ENCODE peak calls at places on chromosomes 11 and 22, in ten cellular contexts. I, W, A, D, L, J, M, R, F and K are unnamed samples.

GRCh38 chr11:8263109-8263768 is 439 bp downstream of the LMO1 start:
- DNase-seq in I (no peak), W (peak), A (no peak), D (no peak), L (no peak), J (no peak), M (no peak), R (no peak), F (peak), K (no peak)

GRCh38 chr11:31366795-31367194 is 2.7 kb downstream of the DCDC1 start:
- DNase-seq in I (no peak), W (no peak), A (no peak), D (no peak), L (no peak), J (no peak), M (no peak), R (no peak), F (no peak), K (no peak)

GRCh38 chr11:93512073-93512475 is 31.1 kb downstream of the SMCO4 start:
- DNase-seq in I (no peak), W (no peak), A (no peak), D (no peak), L (no peak), J (no peak), M (no peak), R (no peak), F (no peak), K (no peak)

GRCh38 chr22:17699696-17700330 is 61.3 kb downstream of the BCL2L13 start:
- DNase-seq in I (no peak), W (no peak), A (no peak), D (no peak), L (no peak), J (no peak), M (no peak), R (no peak), F (no peak), K (no peak)

GRCh38 chr22:40210814-40211213 is 33.1 kb downstream of the TNRC6B start:
- DNase-seq in I (no peak), W (no peak), A (no peak), D (no peak), L (no peak), J (no peak), M (no peak), R (no peak), F (no peak), K (no peak)

GRCh38 chr22:45834795-45835194 is 142.2 kb downstream of the WNT7B start:
- DNase-seq in I (no peak), W (no peak), A (no peak), D (no peak), L (no peak), J (no peak), M (no peak), R (no peak), F (no peak), K (no peak)

GRCh38 chr22:30634477-30635233 is 926 bp upstream of the SLC35E4 start:
- DNase-seq in I (peak), W (peak), A (peak), D (peak), L (peak), J (peak), M (peak), R (peak), F (peak), K (peak)

GRCh38 chr11:107962181-107962580 is 33.9 kb downstream of the RAB39A start:
- DNase-seq in I (no peak), W (no peak), A (no peak), D (no peak), L (no peak), J (no peak), M (no peak), R (no peak), F (no peak), K (no peak)

GRCh38 chr11:26749927-26750326 is 28.1 kb upstream of the SLC5A12 start:
- DNase-seq in I (no peak), W (no peak), A (no peak), D (no peak), L (no peak), J (no peak), M (no peak), R (no peak), F (no peak), K (no peak)

GRCh38 chr22:33909075-33909458 is 11.2 kb downstream of the LARGE1 start:
- DNase-seq in I (peak), W (no peak), A (no peak), D (no peak), L (no peak), J (peak), M (no peak), R (peak), F (no peak), K (no peak)

GRCh38 chr22:22983123-22983522 is 87.2 kb upstream of the GNAZ start:
- DNase-seq in I (no peak), W (no peak), A (no peak), D (no peak), L (no peak), J (no peak), M (no peak), R (no peak), F (no peak), K (no peak)

GRCh38 chr22:32339190-32340012 is 18.3 kb upstream of the RFPL3 start:
- DNase-seq in I (no peak), W (no peak), A (no peak), D (no peak), L (peak), J (no peak), M (no peak), R (no peak), F (no peak), K (no peak)

GRCh38 chr11:8086001-8086479 is 5.0 kb downstream of the TUB start:
- DNase-seq in I (peak), W (no peak), A (no peak), D (no peak), L (no peak), J (peak), M (no peak), R (no peak), F (no peak), K (no peak)

GRCh38 chr22:25451480-25452114 is 112.9 kb upstream of the GRK3 start:
- DNase-seq in I (no peak), W (no peak), A (no peak), D (no peak), L (no peak), J (peak), M (no peak), R (no peak), F (no peak), K (no peak)

GRCh38 chr11:124760806-124761205 is 1.3 kb downstream of the ESAM start:
- DNase-seq in I (no peak), W (no peak), A (no peak), D (no peak), L (no peak), J (no peak), M (no peak), R (no peak), F (no peak), K (no peak)

GRCh38 chr22:24134090-24134846 is 47.0 kb upstream of the SUSD2 start:
- DNase-seq in I (peak), W (peak), A (no peak), D (no peak), L (peak), J (no peak), M (no peak), R (no peak), F (peak), K (no peak)

GRCh38 chr11:102422817-102423725 is 29.5 kb downstream of the TMEM123 start:
- DNase-seq in I (no peak), W (no peak), A (no peak), D (no peak), L (no peak), J (no peak), M (no peak), R (no peak), F (no peak), K (no peak)

GRCh38 chr11:70502677-70503076 is 104.3 kb downstream of the CTTN start:
- DNase-seq in I (no peak), W (no peak), A (peak), D (no peak), L (no peak), J (no peak), M (no peak), R (no peak), F (peak), K (no peak)

GRCh38 chr11:46105902-46106301 is 15.4 kb downstream of the PHF21A start:
- DNase-seq in I (no peak), W (no peak), A (no peak), D (no peak), L (no peak), J (no peak), M (no peak), R (no peak), F (no peak), K (no peak)

GRCh38 chr11:121930004-121930965 is 185.7 kb downstream of the BLID start:
- DNase-seq in I (peak), W (no peak), A (no peak), D (no peak), L (no peak), J (peak), M (no peak), R (no peak), F (peak), K (no peak)

GRCh38 chr11:61534025-61534900 is 25.7 kb downstream of the LRRC10B start:
- DNase-seq in I (no peak), W (no peak), A (no peak), D (no peak), L (peak), J (no peak), M (no peak), R (no peak), F (no peak), K (no peak)

GRCh38 chr11:15773024-15773423 is 583.3 kb downstream of the SOX6 start:
- DNase-seq in I (no peak), W (no peak), A (no peak), D (no peak), L (no peak), J (no peak), M (no peak), R (no peak), F (no peak), K (no peak)

GRCh38 chr11:6746086-6746618 is 25.6 kb downstream of the OR2AG2 start:
- DNase-seq in I (no peak), W (no peak), A (no peak), D (no peak), L (peak), J (no peak), M (no peak), R (no peak), F (no peak), K (no peak)

GRCh38 chr11:27838674-27839073 is 138.4 kb upstream of the BDNF start:
- DNase-seq in I (no peak), W (no peak), A (no peak), D (no peak), L (no peak), J (no peak), M (no peak), R (no peak), F (no peak), K (no peak)

GRCh38 chr11:125123947-125124633 is 12.7 kb upstream of the TMEM218 start:
- DNase-seq in I (peak), W (no peak), A (no peak), D (no peak), L (peak), J (peak), M (peak), R (no peak), F (peak), K (peak)

GRCh38 chr11:69546735-69547370 is 65.4 kb downstream of the LINC01488 start:
- DNase-seq in I (no peak), W (no peak), A (no peak), D (no peak), L (no peak), J (no peak), M (no peak), R (no peak), F (peak), K (no peak)

GRCh38 chr22:44574057-44574456 is 76.0 kb upstream of the RTL6 start:
- DNase-seq in I (peak), W (no peak), A (peak), D (no peak), L (peak), J (peak), M (no peak), R (no peak), F (peak), K (no peak)

GRCh38 chr11:128689946-128690745 is 3.7 kb upstream of the FLI1 start:
- DNase-seq in I (no peak), W (no peak), A (no peak), D (no peak), L (no peak), J (no peak), M (no peak), R (no peak), F (no peak), K (no peak)

GRCh38 chr11:111777094-111778046 is 11.2 kb upstream of the PPP2R1B start:
- DNase-seq in I (peak), W (no peak), A (no peak), D (no peak), L (no peak), J (peak), M (no peak), R (peak), F (no peak), K (peak)

GRCh38 chr11:13907678-13908077 is 54.8 kb upstream of the SPON1 start:
- DNase-seq in I (no peak), W (no peak), A (no peak), D (no peak), L (no peak), J (no peak), M (no peak), R (no peak), F (no peak), K (no peak)

GRCh38 chr11:7227724-7228123 is 24.0 kb upstream of the SYT9 start:
- DNase-seq in I (no peak), W (no peak), A (no peak), D (no peak), L (no peak), J (no peak), M (no peak), R (no peak), F (no peak), K (no peak)

GRCh38 chr22:40026641-40027040 is 31.9 kb downstream of the FAM83F start:
- DNase-seq in I (no peak), W (no peak), A (no peak), D (no peak), L (no peak), J (no peak), M (no peak), R (no peak), F (no peak), K (no peak)

GRCh38 chr11:2367266-2368160 is 9.6 kb upstream of the CD81 start:
- DNase-seq in I (no peak), W (no peak), A (no peak), D (no peak), L (no peak), J (no peak), M (no peak), R (no peak), F (no peak), K (no peak)

GRCh38 chr22:43443072-43443471 is 31.3 kb downstream of the MPPED1 start:
- DNase-seq in I (no peak), W (no peak), A (no peak), D (no peak), L (no peak), J (no peak), M (no peak), R (no peak), F (peak), K (no peak)

GRCh38 chr11:27386176-27386575 is 23.2 kb upstream of the CCDC34 start:
- DNase-seq in I (peak), W (no peak), A (no peak), D (no peak), L (no peak), J (no peak), M (no peak), R (no peak), F (no peak), K (no peak)

GRCh38 chr11:60915250-60915914 is 1.4 kb downstream of the TMEM109 start:
- DNase-seq in I (peak), W (peak), A (no peak), D (no peak), L (peak), J (peak), M (peak), R (no peak), F (peak), K (no peak)

GRCh38 chr11:12353534-12353933 is 23.8 kb upstream of the PARVA start:
- DNase-seq in I (no peak), W (no peak), A (no peak), D (no peak), L (no peak), J (no peak), M (no peak), R (no peak), F (no peak), K (no peak)

GRCh38 chr11:95442531-95443050 is 211.6 kb upstream of the SESN3 start:
- DNase-seq in I (no peak), W (no peak), A (no peak), D (no peak), L (no peak), J (no peak), M (no peak), R (no peak), F (no peak), K (no peak)

DNA sequence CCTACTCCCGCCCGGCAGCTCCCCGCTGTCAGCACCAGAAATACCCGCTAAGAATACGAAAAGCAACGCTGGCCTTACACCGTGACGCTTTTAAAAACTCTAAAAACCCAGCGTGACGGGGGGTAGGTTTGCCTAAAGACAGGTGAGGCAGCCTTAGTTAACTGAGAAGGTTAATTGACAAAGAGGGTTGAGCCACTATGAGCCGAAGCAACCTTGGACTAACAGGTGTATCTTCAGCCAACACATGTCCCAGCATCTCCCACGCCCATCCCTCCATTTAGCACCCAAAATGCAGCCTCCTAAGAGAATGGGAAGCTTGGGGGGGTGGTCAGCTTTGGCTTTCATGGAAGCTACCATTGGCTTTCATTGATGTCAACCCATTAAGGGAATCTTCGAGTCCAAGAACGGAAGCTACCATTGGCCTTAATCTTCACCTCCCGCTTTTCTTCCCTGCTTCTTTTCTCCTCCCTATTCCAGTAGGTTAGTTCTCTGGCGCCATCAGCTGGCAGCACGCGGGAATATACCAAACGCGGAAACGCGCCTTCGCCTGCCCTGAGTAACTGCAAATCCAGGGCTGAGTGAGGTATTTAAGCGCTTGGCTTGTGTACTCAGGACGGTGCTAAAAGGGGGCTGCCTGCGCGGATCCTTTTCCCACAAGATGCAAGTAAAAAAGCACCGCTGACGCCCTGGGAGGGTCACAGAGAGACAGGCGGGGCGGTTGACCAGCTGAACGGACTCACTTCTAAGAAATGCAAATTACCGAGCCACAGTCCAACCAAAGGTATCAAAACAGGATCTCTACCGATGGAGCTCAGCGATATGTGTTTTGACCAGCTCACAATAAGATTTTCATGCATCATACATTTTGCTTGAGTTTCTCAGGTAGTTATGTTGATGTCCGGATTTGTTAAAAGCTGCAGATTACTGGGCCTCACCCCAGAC is 38.5 kb upstream of the GLYATL1 start:
- DNase-seq in I (peak), W (peak), A (no peak), D (peak), L (peak), J (peak), M (peak), R (peak), F (peak), K (peak)
- H3K4me3 ChIP-seq in I (peak), W (peak), A (no peak), D (peak), L (no peak), J (no peak), M (no peak), R (peak), F (no peak), K (peak)

GRCh38 chr22:48647606-48648515 is 1179.8 kb downstream of the BRD1 start:
- DNase-seq in I (no peak), W (no peak), A (no peak), D (no peak), L (no peak), J (no peak), M (no peak), R (no peak), F (no peak), K (no peak)
- TF ChIP-seq CTCF in I (no peak), W (no peak), A (no peak), D (no peak), L (no peak), J (no peak), M (no peak), R (no peak), F (no peak), K (no peak)

GRCh38 chr11:65183201-65183891 is 1.6 kb downstream of the CAPN1 start:
- DNase-seq in I (no peak), W (no peak), A (peak), D (no peak), L (no peak), J (no peak), M (no peak), R (no peak), F (peak), K (no peak)
- H3K4me3 ChIP-seq in I (peak), W (no peak), A (peak), D (peak), L (peak), J (no peak), M (no peak), R (peak), F (peak), K (peak)

DNA sequence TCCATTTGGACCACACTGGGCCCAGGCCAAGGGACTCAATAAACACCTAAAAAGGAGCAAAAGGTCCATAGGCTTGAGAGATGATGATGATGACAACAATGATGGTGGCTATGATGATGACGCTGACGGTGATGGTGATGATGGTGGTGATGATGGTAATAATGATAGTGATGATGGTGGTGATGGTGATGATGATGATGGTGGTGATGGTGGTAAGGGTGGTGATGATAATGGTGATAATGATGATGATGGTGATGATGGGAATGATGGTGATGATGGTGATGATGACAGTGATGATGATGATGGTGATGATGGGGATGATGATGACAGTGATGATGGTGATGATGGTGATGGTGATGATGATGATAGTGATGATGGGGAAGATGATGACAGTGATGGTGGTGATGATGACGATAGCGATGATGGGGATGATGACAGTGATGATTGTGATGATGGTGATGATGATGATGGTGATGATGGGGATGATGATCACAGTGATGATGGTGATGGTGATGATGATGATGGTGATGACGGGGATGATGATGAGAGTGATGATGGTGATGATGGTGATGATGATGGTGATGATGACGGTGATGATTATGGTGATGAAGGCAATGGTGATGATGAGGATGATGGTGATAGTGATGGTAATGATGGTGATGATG is 7.1 kb upstream of the RASD2 start:
- DNase-seq in I (no peak), W (no peak), A (no peak), D (no peak), L (no peak), J (no peak), M (no peak), R (no peak), F (no peak), K (no peak)
- TF ChIP-seq CTCF in I (no peak), W (no peak), A (no peak), D (no peak), L (no peak), J (no peak), M (no peak), R (no peak), F (no peak), K (no peak)

GRCh38 chr11:706439-706956 is 467 bp downstream of the EPS8L2 start:
- DNase-seq in I (peak), W (no peak), A (peak), D (no peak), L (peak), J (peak), M (no peak), R (no peak), F (no peak), K (no peak)

GRCh38 chr11:705646-706438 is at the start of gene EPS8L2:
- DNase-seq in I (no peak), W (no peak), A (peak), D (no peak), L (peak), J (no peak), M (no peak), R (no peak), F (peak), K (no peak)

GRCh38 chr11:703515-703914 is 2.5 kb upstream of the EPS8L2 start:
- DNase-seq in I (no peak), W (no peak), A (no peak), D (no peak), L (no peak), J (no peak), M (no peak), R (no peak), F (no peak), K (no peak)

GRCh38 chr11:704189-704798 is 1.7 kb upstream of the EPS8L2 start:
- DNase-seq in I (no peak), W (no peak), A (peak), D (no peak), L (no peak), J (no peak), M (no peak), R (no peak), F (no peak), K (no peak)

GRCh38 chr11:704799-705645 is 1.0 kb upstream of the EPS8L2 start:
- DNase-seq in I (no peak), W (no peak), A (peak), D (no peak), L (peak), J (no peak), M (no peak), R (no peak), F (peak), K (no peak)
- H3K4me3 ChIP-seq in I (peak), W (peak), A (peak), D (peak), L (peak), J (peak), M (no peak), R (peak), F (peak), K (peak)